ENCODE peak calls at places on chromosomes 11 and 22, in four cellular contexts. J is GM23248, M is left lung, L is heart left ventricle. E is an unnamed sample.

GRCh38 chr11:126153999-126154398 is 57.5 kb downstream of the RPUSD4 start:
- DNase-seq in M (no peak), L (no peak), J (peak; percentile 84), E (no peak)

GRCh38 chr11:128133501-128133900 is 453.9 kb downstream of the ETS1 start:
- DNase-seq in J (no peak), M (no peak), L (no peak), E (no peak)

GRCh38 chr11:82315093-82315492 is 418.6 kb downstream of the FAM181B start:
- DNase-seq in J (peak; percentile 0), M (no peak), L (no peak), E (no peak)

GRCh38 chr11:128058580-128059208 is 528.7 kb downstream of the ETS1 start:
- DNase-seq in L (no peak), J (no peak), M (no peak), E (no peak)

GRCh38 chr11:116170526-116171120 is 602.2 kb downstream of the BUD13 start:
- DNase-seq in J (no peak), L (no peak), M (no peak), E (no peak)

GRCh38 chr11:1888811-1889526 is 2.7 kb downstream of the PRR33 start:
- DNase-seq in L (peak; percentile 30), M (peak; percentile 41), J (no peak), E (peak; percentile 62)

GRCh38 chr11:101470881-101471535 is 112.8 kb downstream of the TRPC6 start:
- DNase-seq in J (peak; percentile 57), M (no peak), L (no peak), E (no peak)

GRCh38 chr11:128598755-128599154 is 11.4 kb upstream of the ETS1 start:
- DNase-seq in J (no peak), M (no peak), L (no peak), E (no peak)

GRCh38 chr11:58560842-58561241 is 14.8 kb downstream of the LPXN start:
- DNase-seq in J (no peak), M (no peak), L (no peak), E (no peak)

GRCh38 chr11:27693398-27693797 is 6.9 kb downstream of the BDNF start:
- DNase-seq in L (no peak), J (no peak), M (no peak), E (no peak)

GRCh38 chr11:123516238-123516637 is 86.2 kb downstream of the GRAMD1B start:
- DNase-seq in M (no peak), J (no peak), L (no peak), E (no peak)

GRCh38 chr11:16223558-16223957 is 132.8 kb downstream of the SOX6 start:
- DNase-seq in J (no peak), M (no peak), L (no peak), E (no peak)

GRCh38 chr11:35878736-35879135 is 65.1 kb upstream of the LDLRAD3 start:
- DNase-seq in L (no peak), M (no peak), J (no peak), E (no peak)

GRCh38 chr22:33438273-33438672 is 380.1 kb upstream of the SYN3 start:
- DNase-seq in M (no peak), J (peak; percentile 92), L (no peak), E (no peak)

GRCh38 chr11:57752954-57753353 is 1.3 kb upstream of the BTBD18 start:
- DNase-seq in M (no peak), J (no peak), L (no peak), E (no peak)

GRCh38 chr11:62153087-62153395 is 29.2 kb downstream of the INCENP start:
- DNase-seq in J (no peak), M (no peak), L (no peak), E (no peak)

GRCh38 chr11:119315139-119316016 is 1.6 kb downstream of the MCAM start:
- DNase-seq in L (peak; percentile 55), M (no peak), J (peak; percentile 39), E (no peak)

GRCh38 chr11:64334764-64335741 is 5.0 kb upstream of the CCDC88B start:
- DNase-seq in M (peak; percentile 81), J (peak; percentile 94), L (peak; percentile 81), E (peak; percentile 79)

GRCh38 chr11:64340671-64341335 is 799 bp downstream of the CCDC88B start:
- DNase-seq in M (no peak), J (peak; percentile 25), L (peak; percentile 56), E (peak; percentile 83)

GRCh38 chr11:64339754-64340408 is at the start of gene CCDC88B:
- DNase-seq in J (no peak), L (peak; percentile 62), M (peak; percentile 85), E (peak; percentile 90)

GRCh38 chr11:64339319-64339718 is 685 bp upstream of the CCDC88B start:
- DNase-seq in M (no peak), L (no peak), J (no peak), E (no peak)

DNA sequence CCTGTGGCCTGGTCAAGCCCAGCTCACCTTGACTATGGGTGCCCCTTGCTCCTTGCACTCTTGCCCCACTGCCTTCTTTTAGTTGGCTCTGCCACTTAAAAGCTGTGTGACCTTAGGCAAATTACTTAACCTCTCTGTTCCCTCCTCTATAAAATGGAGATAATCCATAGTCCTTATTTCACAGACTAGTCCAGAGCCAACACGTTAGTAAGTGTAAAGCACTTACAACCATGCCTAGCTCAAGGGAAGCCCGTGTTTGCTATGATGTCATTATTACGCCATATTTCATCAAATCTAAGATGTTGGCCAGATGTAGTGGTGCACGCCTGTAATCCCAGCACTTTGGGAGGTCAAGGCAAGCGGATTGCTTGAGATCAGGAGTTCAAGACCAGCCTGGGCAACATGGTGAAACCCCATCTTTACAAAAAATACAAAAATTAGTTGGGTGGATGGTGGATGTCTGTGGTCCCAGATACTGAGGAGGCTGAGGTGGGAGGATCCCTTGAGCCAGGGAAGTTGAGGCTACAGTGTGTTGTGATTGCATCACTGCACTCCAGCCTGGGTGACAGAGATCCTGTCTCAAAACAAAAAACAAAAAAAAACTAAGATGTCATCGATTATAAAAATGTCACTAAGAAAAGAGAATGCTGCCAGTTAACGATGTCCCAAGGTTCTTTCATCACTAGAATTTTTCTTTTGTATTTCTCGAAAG is 2.3 kb upstream of the CCDC88B start:
- DNase-seq in M (no peak), J (no peak), L (no peak), E (no peak)
- H3K4me1 ChIP-seq in M (peaks cover 8% of the 10 kb centered on the region), J (no peaks in the 10 kb centered on the region), L (no peaks in the 10 kb centered on the region), E (peaks cover 33% of the 10 kb centered on the region)

GRCh38 chr22:50260801-50261614 is 475 bp downstream of the MAPK12 start:
- DNase-seq in J (peak; percentile 85), M (no peak), L (no peak), E (peak; percentile 68)
- H3K4me3 ChIP-seq in J (peak overlapping the region; percentile 81), M (peak overlapping the region; percentile 47), L (peak overlapping the region; percentile 60), E (peak overlapping the region; percentile 57)

DNA sequence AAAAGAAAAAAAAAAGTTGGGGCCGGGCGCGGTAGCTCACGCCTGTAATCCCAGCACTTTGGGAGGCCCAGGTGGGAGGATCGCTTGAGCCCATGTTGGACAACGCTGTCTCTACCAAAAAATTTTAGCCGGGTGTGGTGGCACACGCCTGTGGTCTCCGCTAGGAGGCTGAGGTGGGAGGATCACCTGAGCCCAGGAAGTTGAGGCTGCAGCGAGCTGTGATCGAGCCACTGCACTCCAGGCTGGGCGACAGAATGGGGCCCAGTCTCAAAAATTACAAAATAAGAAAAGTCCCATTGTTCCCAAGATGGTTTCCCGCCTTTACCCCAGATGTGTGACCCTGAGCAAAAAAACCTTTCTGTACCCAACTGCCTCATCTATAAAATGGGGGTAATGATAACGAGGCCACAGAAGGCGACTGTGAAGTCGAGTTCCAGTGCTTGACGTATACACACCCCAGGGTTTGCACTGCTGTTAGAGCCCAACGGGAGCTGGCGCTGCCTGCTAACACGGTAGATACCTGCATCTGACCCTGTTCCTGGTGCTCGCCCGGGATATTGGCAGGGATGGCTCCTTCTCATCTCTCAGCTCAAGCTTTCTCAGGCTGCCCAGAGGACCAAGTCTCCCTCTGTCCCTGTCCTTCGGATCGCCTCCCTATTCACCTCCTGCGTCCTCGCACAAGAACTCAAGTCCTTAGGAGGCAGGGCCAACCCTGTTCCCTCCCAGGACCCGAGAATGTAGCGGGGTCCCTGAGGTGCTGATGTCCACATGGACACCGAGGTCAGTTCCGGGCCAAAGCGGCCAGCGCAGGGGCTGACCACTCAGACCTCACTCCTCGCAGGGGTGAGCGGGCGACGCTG is 1.1 kb upstream of the RPLP2 start:
- DNase-seq in L (peak; percentile 91), J (peak; percentile 61), M (no peak), E (no peak)
- H3K4me1 ChIP-seq in L (peaks cover 6% of the 10 kb centered on the region), J (peaks cover 20% of the 10 kb centered on the region), M (peaks cover 30% of the 10 kb centered on the region), E (peaks cover 48% of the 10 kb centered on the region)

DNA sequence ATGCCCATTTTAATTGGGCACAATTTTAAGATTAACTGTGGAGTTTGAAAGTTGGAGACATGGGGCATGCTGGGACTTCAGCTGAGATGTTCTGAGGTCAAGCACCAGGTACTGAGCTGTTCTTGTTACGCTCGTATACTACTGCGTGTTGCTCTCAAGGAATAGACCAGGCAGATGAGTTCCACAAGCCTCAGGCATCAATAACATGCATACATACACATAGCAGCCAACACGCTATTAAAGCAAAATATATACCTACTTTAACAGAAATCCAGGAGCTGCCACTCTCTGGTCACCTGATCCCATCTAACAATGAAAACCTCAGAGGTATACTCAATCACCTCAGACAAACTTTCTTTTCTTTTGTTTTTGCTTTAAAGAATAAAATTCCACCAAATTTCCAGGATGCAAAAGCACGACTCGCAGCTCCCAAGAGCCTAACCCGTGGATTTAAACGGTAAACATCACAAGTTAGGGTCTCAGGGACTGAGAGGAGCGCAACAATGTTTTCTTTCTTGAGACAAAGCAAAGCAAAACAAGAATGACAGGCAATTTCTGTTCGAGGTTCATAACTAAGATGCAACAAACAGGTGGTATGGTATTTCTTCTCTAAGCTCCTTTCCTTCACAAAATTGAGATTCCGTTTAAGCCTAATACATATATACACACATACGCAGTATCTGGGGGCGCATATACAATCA is 16.5 kb downstream of the BLID start:
- DNase-seq in J (peak; percentile 74), M (no peak), L (no peak), E (no peak)
- H3K4me3 ChIP-seq in J (peak overlapping the region; percentile 99), M (peak overlapping the region; percentile 21), L (peak overlapping the region; percentile 62), E (peak overlapping the region; percentile 51)

GRCh38 chr22:37660709-37661045 is 2.2 kb downstream of the PDXP start:
- DNase-seq in L (no peak), M (no peak), J (no peak), E (no peak)
- H3K4me1 ChIP-seq in L (no peaks in the 10 kb centered on the region), M (peaks cover 13% of the 10 kb centered on the region), J (peaks cover 35% of the 10 kb centered on the region), E (peaks cover 39% of the 10 kb centered on the region)

DNA sequence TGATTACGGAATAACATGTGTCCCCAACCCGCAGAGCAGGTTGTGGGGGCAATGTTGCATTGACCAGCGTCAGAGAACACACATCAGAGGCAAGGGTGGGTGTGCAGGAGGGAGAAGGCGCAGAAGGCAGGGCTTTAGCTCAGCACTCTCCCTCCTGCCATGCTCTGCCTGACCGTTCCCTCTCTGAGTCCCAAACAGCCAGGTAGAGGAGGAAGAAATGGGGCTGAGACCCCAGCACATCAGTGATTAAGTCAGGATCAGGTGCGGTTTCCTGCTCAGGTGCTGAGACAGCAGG is 425 bp upstream of the MYO7A start:
- DNase-seq in J (no peak), M (no peak), L (no peak), E (no peak)
- H3K4me3 ChIP-seq in J (peak overlapping the region; percentile 73), M (peak overlapping the region; percentile 9), L (peak overlapping the region; percentile 52), E (peak overlapping the region; percentile 53)